ENCODE peak calls at places on chromosome 22, in four cellular contexts. Z is endothelial cell, Y is foreskin fibroblast, V is mammary epithelial cell. I is an unnamed sample.
A peak's percentile ranks its signal among the peaks of the same experiment; 100 is the strongest.

GRCh38 chr22:35561796-35562526 is 21.3 kb downstream of the RASD2 start:
- DNase-seq in Z (no peak), V (peak; percentile 59), Y (peak; percentile 12), I (no peak)

GRCh38 chr22:17831527-17832251 is 57.4 kb upstream of the BID start:
- DNase-seq in V (no peak), Y (peak; percentile 10), Z (no peak), I (no peak)

GRCh38 chr22:44576311-44577260 is 78.6 kb upstream of the RTL6 start:
- DNase-seq in Z (no peak), V (no peak), Y (no peak), I (peak; percentile 64)

GRCh38 chr22:19559956-19560355 is 35.7 kb upstream of the CLDN5 start:
- DNase-seq in V (no peak), Y (no peak), Z (no peak), I (no peak)

GRCh38 chr22:46107089-46107664 is 43.1 kb upstream of the PPARA start:
- DNase-seq in Y (no peak), V (peak; percentile 64), Z (no peak), I (no peak)

GRCh38 chr22:25113316-25113721 is 86.3 kb upstream of the CRYBB3 start:
- DNase-seq in Y (no peak), V (peak; percentile 60), Z (no peak), I (no peak)

GRCh38 chr22:19361501-19362103 is 69.9 kb downstream of the HIRA start:
- DNase-seq in V (no peak), Y (no peak), Z (no peak), I (peak; percentile 60)

GRCh38 chr22:46613606-46613997 is 6.6 kb upstream of the GRAMD4 start:
- DNase-seq in Z (no peak), V (no peak), Y (peak; percentile 8), I (no peak)

GRCh38 chr22:19818264-19819208 is 36.1 kb downstream of the GNB1L start:
- DNase-seq in Z (peak; percentile 1), V (no peak), Y (no peak), I (no peak)

GRCh38 chr22:25777870-25778269 is 35.9 kb downstream of the MYO18B start:
- DNase-seq in Y (peak; percentile 38), Z (peak; percentile 17), V (peak; percentile 50), I (no peak)

GRCh38 chr22:21858025-21858764 is 9.2 kb downstream of the MAPK1 start:
- DNase-seq in Z (no peak), V (no peak), Y (no peak), I (no peak)

GRCh38 chr22:23282089-23282501 is 101.8 kb downstream of the BCR start:
- DNase-seq in V (peak; percentile 95), Y (peak; percentile 57), Z (no peak), I (no peak)

GRCh38 chr22:49685686-49686085 is 142.0 kb downstream of the BRD1 start:
- DNase-seq in Z (no peak), Y (no peak), V (no peak), I (peak; percentile 47)

GRCh38 chr22:19358195-19358594 is 66.7 kb upstream of the CLTCL1 start:
- DNase-seq in V (no peak), Z (no peak), Y (no peak), I (no peak)

GRCh38 chr22:45784357-45785277 is 113.0 kb downstream of the ATXN10 start:
- DNase-seq in V (no peak), Z (no peak), Y (no peak), I (no peak)

GRCh38 chr22:29311468-29312217 is 3.9 kb downstream of the RASL10A start:
- DNase-seq in Y (no peak), V (no peak), Z (no peak), I (peak; percentile 68)

GRCh38 chr22:36541831-36542391 is 12.9 kb upstream of the EIF3D start:
- DNase-seq in V (peak; percentile 93), Y (peak; percentile 90), Z (no peak), I (no peak)

GRCh38 chr22:29309332-29310064 is 3.0 kb downstream of the GAS2L1 start:
- DNase-seq in V (no peak), Z (no peak), Y (no peak), I (peak; percentile 69)

DNA sequence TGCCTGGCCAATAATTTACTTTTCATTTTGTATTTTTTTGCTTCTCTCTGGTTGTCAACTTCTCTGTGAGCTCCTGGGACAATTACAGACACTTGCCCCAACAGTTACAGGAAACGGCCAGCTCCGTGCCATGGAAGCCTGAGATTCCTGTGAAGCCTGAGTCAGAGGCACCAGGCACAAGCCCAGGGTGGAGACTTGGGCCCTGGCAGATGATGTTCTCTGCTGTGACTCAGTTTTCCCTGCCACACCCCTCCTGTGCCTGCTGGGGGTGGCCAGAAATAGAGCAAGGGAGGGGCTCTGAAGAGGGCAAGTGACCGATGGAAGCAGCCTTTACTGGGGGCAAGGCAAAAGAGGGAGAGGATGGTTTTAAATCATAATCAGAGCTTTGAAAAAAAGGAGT is 4.9 kb downstream of the ATP5MGL start:
- DNase-seq in V (peak; percentile 89), Y (peak; percentile 91), Z (no peak), I (no peak)
- TF ChIP-seq CTCF in V (no peak), Y (no peak), Z (no peak), I (no peak)

GRCh38 chr22:48520207-48520606 is 1307.5 kb downstream of the BRD1 start:
- DNase-seq in V (no peak), Z (no peak), Y (no peak), I (no peak)

GRCh38 chr22:48523761-48524160 is 1303.9 kb downstream of the BRD1 start:
- DNase-seq in V (no peak), Y (no peak), Z (no peak), I (no peak)

GRCh38 chr22:48522271-48522670 is 1305.4 kb downstream of the BRD1 start:
- DNase-seq in Y (no peak), V (no peak), Z (no peak), I (no peak)

GRCh38 chr22:48523091-48523490 is 1304.6 kb downstream of the BRD1 start:
- DNase-seq in Z (no peak), Y (no peak), V (no peak), I (no peak)

DNA sequence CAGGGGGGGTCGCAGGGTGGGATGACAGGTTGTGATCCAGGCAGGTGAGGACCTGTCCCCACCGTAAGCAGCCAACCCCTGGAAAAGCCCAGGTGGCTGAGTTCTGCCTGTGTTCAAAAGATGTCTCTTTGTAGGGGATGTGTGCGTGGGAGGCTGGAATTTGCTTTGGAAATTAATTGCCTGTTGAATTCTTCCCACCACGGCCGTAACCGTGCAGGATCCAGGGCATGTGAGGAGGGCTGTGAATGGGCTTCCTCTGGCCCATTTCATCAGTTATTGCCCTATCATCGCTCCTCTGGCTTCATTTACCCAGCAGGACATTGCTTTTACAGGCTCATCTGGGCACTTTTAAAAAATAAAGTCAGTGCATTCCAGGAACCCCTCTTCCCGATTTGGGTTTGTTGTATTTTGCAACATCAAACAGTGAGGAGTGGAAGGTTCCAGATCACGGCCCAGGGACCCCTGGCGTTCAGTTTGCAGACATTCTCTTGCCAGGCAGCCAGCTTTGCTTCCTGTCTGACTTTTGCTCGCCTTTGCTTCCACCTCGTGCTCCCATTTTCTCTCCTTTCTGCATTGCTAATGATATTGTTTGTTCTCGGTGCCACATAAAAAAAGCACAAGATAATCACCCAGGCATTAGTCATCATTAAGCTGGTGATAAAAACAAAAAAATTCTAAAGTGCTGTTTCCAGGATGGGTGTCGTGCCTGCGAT is 1306.6 kb downstream of the BRD1 start:
- DNase-seq in Y (no peak), Z (no peak), V (no peak), I (no peak)
- TF ChIP-seq CTCF in Y (no peak), Z (no peak), V (no peak), I (peak; percentile 44)

GRCh38 chr22:41286639-41287091 is 678 bp upstream of the RANGAP1 start:
- DNase-seq in Y (no peak), V (no peak), Z (peak; percentile 14), I (no peak)

GRCh38 chr22:41289681-41290080 is 3.7 kb upstream of the RANGAP1 start:
- DNase-seq in V (no peak), Z (no peak), Y (no peak), I (no peak)

GRCh38 chr22:41290262-41291221 is 4.6 kb upstream of the RANGAP1 start:
- DNase-seq in Y (peak; percentile 67), V (peak; percentile 59), Z (no peak), I (no peak)

GRCh38 chr22:41285820-41286638 is at the start of gene RANGAP1:
- DNase-seq in Y (peak; percentile 99), Z (peak; percentile 98), V (peak; percentile 99), I (peak; percentile 99)

DNA sequence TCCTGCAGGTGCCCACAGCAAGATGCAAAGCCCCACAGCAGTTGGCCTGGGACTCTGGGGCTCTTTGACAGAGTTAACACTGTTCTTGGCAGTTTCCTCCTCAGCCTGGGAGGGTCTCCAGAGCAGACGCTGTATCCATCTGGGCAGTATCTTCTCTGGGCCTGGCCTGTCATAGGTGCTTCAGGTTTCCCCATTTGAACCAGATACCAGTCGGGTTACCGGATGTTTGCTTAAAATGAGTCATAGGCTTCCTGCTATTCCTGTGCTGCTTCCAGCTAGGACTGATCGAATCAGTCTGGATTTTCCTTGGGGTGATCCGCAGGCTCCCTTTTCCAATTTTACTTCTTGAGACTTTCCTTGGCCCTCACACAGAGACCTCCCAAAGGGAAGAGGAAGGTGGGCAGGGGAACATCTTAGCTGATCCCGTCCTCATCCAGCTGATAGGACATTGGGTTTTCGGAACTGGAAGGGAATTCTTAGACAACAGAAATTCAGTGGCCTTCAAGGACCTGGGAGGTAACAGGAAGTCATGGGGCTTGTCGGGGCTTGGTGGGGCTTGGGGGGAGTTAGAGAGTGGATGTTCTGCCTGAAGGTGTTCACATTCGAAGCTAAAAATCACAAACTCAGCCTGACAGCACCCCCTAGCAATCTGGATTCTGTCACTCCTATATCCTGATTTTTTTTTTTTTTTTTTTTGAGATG is 2.4 kb upstream of the RANGAP1 start:
- DNase-seq in V (peak; percentile 93), Z (peak; percentile 22), Y (peak; percentile 57), I (no peak)
- TF ChIP-seq CTCF in V (no peak), Z (no peak), Y (no peak), I (no peak)

DNA sequence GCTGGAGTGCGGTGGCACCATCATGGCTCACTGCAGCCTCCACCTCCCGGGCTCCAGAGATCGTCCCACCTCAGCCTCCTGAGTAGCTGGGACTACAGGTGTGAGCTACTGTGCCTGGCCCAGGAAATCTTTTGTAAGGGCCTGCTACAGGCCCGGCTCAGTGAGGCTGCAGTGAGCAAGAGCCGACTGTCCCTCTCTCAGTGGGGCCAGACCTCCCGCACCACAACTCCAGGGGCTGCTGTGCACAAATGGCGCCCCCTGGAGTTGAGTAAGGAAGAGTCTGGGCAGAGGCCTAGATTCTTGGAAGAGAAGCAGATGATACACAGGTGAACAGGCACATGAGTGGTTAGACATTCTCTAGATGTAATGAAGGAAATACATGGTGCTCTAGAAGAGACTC is 7.0 kb downstream of the SERHL2 start:
- DNase-seq in Y (no peak), Z (peak; percentile 29), V (no peak), I (no peak)
- TF ChIP-seq CTCF in Y (peak; percentile 42), Z (peak; percentile 68), V (peak; percentile 22), I (peak; percentile 71)

GRCh38 chr22:38304526-38304925 is 12.7 kb downstream of the CSNK1E start:
- DNase-seq in V (no peak), Y (no peak), Z (no peak), I (no peak)
- TF ChIP-seq CTCF in V (no peak), Y (no peak), Z (no peak), I (no peak)

GRCh38 chr22:33386270-33386669 is 328.1 kb upstream of the SYN3 start:
- DNase-seq in V (no peak), Z (no peak), Y (no peak), I (no peak)
- TF ChIP-seq CTCF in V (no peak), Z (no peak), Y (no peak), I (no peak)

DNA sequence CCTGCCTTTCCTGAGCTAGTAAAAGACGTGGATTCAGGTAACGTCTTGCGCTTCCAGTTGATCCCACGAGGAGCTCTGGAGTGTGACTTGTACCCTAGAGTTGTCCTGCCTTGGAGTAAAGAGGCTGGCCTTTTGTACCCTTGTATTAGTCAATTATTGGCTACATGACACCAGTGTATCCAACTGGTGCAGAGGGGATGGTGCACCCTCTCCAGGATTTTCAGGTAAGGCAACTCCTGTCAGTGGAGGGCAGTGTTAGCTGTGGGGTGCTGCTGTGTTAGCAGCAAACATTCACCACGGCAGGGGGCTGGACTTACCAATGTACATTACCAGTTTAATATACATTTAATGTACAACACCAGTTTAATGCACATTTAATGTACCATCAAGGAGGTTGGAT is 233.5 kb downstream of the MIAT start:
- DNase-seq in Y (no peak), V (no peak), Z (no peak), I (no peak)
- TF ChIP-seq CTCF in Y (no peak), V (no peak), Z (no peak), I (peak; percentile 23)

I was measured in type B pancreatic cell.